ENCODE peak calls at places on chromosomes 16 and 17, in six cellular contexts. N, Q, Y, L, V and D are unnamed samples.

GRCh38 chr17:21169496-21169895 is 42.7 kb downstream of the DHRS7B start:
- DNase-seq in N (no peak), Q (no peak), Y (no peak), L (no peak), V (no peak), D (no peak)

GRCh38 chr17:75069783-75070182 is 18.0 kb upstream of the SLC16A5 start:
- DNase-seq in N (no peak), Q (peak; percentile 40), Y (no peak), L (no peak), V (no peak), D (no peak)

GRCh38 chr17:38872671-38873385 is 3.0 kb downstream of the LASP1 start:
- DNase-seq in N (no peak), Q (no peak), Y (peak; percentile 77), L (no peak), V (no peak), D (peak; percentile 63)

GRCh38 chr17:62670202-62670821 is 42.8 kb downstream of the MRC2 start:
- DNase-seq in N (no peak), Q (no peak), Y (no peak), L (no peak), V (no peak), D (no peak)

GRCh38 chr16:4679156-4679853 is 14.1 kb upstream of the NUDT16L1 start:
- DNase-seq in N (no peak), Q (no peak), Y (peak; percentile 43), L (no peak), V (no peak), D (no peak)

GRCh38 chr17:82424001-82424862 is 5.8 kb upstream of the OGFOD3 start:
- DNase-seq in N (peak; percentile 4), Q (peak; percentile 71), Y (no peak), L (peak; percentile 22), V (peak; percentile 49), D (peak; percentile 74)

GRCh38 chr17:41464682-41465081 is 2.5 kb downstream of the KRT32 start:
- DNase-seq in N (peak; percentile 73), Q (no peak), Y (peak; percentile 46), L (no peak), V (peak; percentile 95), D (no peak)

GRCh38 chr16:73196670-73197069 is 148.7 kb upstream of the ZFHX3 start:
- DNase-seq in N (no peak), Q (peak; percentile 33), Y (peak; percentile 78), L (peak; percentile 73), V (peak; percentile 75), D (peak; percentile 35)

GRCh38 chr17:75720656-75721462 is at the start of gene ITGB4:
- DNase-seq in N (no peak), Q (peak; percentile 67), Y (peak; percentile 86), L (no peak), V (no peak), D (peak; percentile 33)

GRCh38 chr17:19958023-19958422 is 19.6 kb downstream of the AKAP10 start:
- DNase-seq in N (peak; percentile 54), Q (no peak), Y (no peak), L (peak; percentile 50), V (peak; percentile 93), D (no peak)

GRCh38 chr16:56551796-56552738 is 12.8 kb upstream of the MT4 start:
- DNase-seq in N (no peak), Q (no peak), Y (no peak), L (no peak), V (no peak), D (no peak)

GRCh38 chr17:17970699-17971430 is 1.3 kb downstream of the TOM1L2 start:
- DNase-seq in N (no peak), Q (no peak), Y (no peak), L (no peak), V (no peak), D (no peak)